ENCODE peak calls at places on chromosomes 5 and 9, in nine cellular contexts. A is ascending aorta, X is fibroblast of lung, H is HepG2, C is OCI-LY7, E is A549, L is mesenchymal stem cell, U is Caco-2, Y is HCT116. G is an unnamed sample.

GRCh38 chr5:73892806-73893205 is 266.8 kb downstream of the ARHGEF28 start:
- DNase-seq in E (no peak), C (no peak), Y (no peak), X (peak; percentile 95), U (no peak), L (peak; percentile 69), A (no peak), H (no peak), G (no peak)

GRCh38 chr5:150120617-150121447 is 34.5 kb upstream of the CSF1R start:
- DNase-seq in X (no peak), A (peak; percentile 60), Y (no peak), U (no peak), C (no peak), E (no peak), H (no peak), L (no peak), G (no peak)

GRCh38 chr9:107249665-107250285 is 33.3 kb upstream of the RAD23B start:
- DNase-seq in A (no peak), E (no peak), Y (no peak), H (no peak), C (no peak), U (no peak), L (no peak), X (no peak), G (no peak)

GRCh38 chr9:79026311-79026710 is 545.5 kb upstream of the TLE4 start:
- DNase-seq in H (no peak), Y (no peak), U (no peak), E (no peak), C (no peak), A (no peak), L (no peak), X (peak; percentile 34), G (no peak)

GRCh38 chr9:106799146-106799545 is 63.8 kb upstream of the ZNF462 start:
- DNase-seq in E (peak; percentile 3), A (no peak), U (peak; percentile 29), X (peak; percentile 92), C (no peak), H (peak; percentile 2), Y (no peak), L (peak; percentile 60), G (no peak)

GRCh38 chr5:116658830-116659229 is 84.2 kb upstream of the SEMA6A start:
- DNase-seq in E (no peak), H (no peak), A (no peak), X (no peak), U (no peak), Y (no peak), L (no peak), C (no peak), G (no peak)

GRCh38 chr5:29367176-29367833 is 1826.2 kb upstream of the CDH6 start:
- DNase-seq in H (peak; percentile 12), A (no peak), Y (no peak), L (no peak), C (no peak), X (no peak), E (peak; percentile 3), U (peak; percentile 18), G (no peak)

GRCh38 chr9:4837126-4837767 is 44.5 kb downstream of the RCL1 start:
- DNase-seq in A (no peak), L (peak; percentile 64), H (peak; percentile 30), X (peak; percentile 62), Y (no peak), U (no peak), C (no peak), E (no peak), G (no peak)

GRCh38 chr5:14153932-14154646 is 10.9 kb downstream of the TRIO start:
- DNase-seq in A (peak; percentile 91), E (peak; percentile 57), H (no peak), U (no peak), Y (no peak), C (no peak), L (peak; percentile 91), X (peak; percentile 91), G (no peak)

GRCh38 chr9:20684865-20685696 is 1.0 kb downstream of the FOCAD start:
- DNase-seq in E (peak; percentile 33), A (no peak), X (peak; percentile 73), Y (no peak), C (no peak), U (no peak), H (no peak), L (peak; percentile 76), G (no peak)

GRCh38 chr5:168104811-168105481 is 186.5 kb upstream of the WWC1 start:
- DNase-seq in X (peak; percentile 33), Y (no peak), L (no peak), E (no peak), H (no peak), A (no peak), U (no peak), C (no peak), G (no peak)

GRCh38 chr5:7876867-7877266 is 7.9 kb downstream of the MTRR start:
- DNase-seq in H (no peak), L (peak; percentile 34), Y (no peak), A (no peak), U (no peak), C (no peak), E (no peak), X (peak; percentile 71), G (no peak)

GRCh38 chr5:132492386-132492785 is 1.8 kb upstream of the IRF1 start:
- DNase-seq in X (peak; percentile 25), H (no peak), C (no peak), L (peak; percentile 35), U (no peak), Y (no peak), A (no peak), E (no peak), G (no peak)

GRCh38 chr9:95182854-95183563 is 134.5 kb downstream of the FANCC start:
- DNase-seq in C (no peak), L (no peak), U (no peak), Y (no peak), A (no peak), H (peak; percentile 22), X (no peak), E (peak; percentile 7), G (no peak)
- H3K4me1 ChIP-seq in C (no peaks in the 10 kb centered on the region), L (peaks cover 4% of the 10 kb centered on the region), U (no peaks in the 10 kb centered on the region), Y (no peaks in the 10 kb centered on the region), A (no peaks in the 10 kb centered on the region), H (no peaks in the 10 kb centered on the region), X (no peaks in the 10 kb centered on the region), E (no peaks in the 10 kb centered on the region), G (no peaks in the 10 kb centered on the region)

DNA sequence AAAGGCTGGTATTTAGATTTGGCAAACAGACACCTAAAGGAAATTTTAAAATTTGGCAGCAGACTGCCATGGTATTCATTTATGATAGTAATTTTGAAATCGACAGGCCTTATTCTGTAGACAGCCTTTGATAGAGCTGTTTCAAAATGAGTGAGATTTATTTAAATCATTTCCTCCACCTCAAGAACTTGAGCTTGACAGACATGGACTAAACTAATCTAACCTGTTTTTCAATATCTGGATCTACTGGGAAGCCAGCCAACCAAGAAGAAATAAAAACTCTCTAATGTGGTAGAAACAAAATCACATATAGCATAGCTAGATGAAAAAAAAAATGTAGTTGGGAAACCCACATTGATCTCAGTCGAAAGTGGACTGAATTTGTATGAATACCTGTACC is 56.9 kb upstream of the RASA1 start:
- DNase-seq in L (no peak), E (no peak), X (no peak), A (no peak), U (no peak), Y (peak; percentile 15), C (no peak), H (no peak), G (no peak)
- H3K4me3 ChIP-seq in L (no peak overlapping the region), E (no peak overlapping the region), X (no peak overlapping the region), A (no peak overlapping the region), U (no peak overlapping the region), Y (no peak overlapping the region), C (no peak overlapping the region), H (no peak overlapping the region), G (no peak overlapping the region)

GRCh38 chr9:40928803-40929487 is 199.5 kb downstream of the FOXD4L6 start:
- DNase-seq in E (no peak), Y (no peak), L (no peak), C (no peak), A (no peak), U (no peak), X (no peak), H (no peak), G (no peak)

GRCh38 chr9:40927851-40928802 is 200.4 kb downstream of the FOXD4L6 start:
- DNase-seq in U (no peak), C (no peak), L (no peak), X (no peak), Y (no peak), E (no peak), H (no peak), A (no peak), G (no peak)

GRCh38 chr9:40925149-40925548 is 203.3 kb downstream of the FOXD4L6 start:
- DNase-seq in L (no peak), C (no peak), U (no peak), A (no peak), H (no peak), X (no peak), E (no peak), Y (no peak), G (no peak)

GRCh38 chr9:40926404-40927259 is 201.8 kb downstream of the FOXD4L6 start:
- DNase-seq in A (no peak), E (no peak), U (no peak), C (no peak), L (no peak), X (no peak), Y (no peak), H (no peak), G (no peak)

DNA sequence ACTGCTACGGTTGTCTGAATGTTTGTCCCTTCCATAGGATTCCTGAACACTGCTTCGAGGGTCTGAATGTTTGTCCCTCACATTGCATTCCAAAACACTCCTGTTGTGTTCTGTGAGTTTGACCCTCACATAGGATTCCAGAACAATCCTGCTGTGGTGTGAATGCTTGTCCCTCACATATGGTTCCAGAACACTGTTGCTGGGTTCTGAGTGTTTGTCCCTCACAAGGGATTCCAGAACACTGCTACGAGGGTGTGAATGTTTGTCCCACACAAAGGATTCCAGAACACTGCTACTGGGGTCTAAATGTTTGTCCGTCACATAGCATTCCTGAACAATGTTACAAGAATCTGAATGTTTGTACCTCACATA is 201.2 kb downstream of the FOXD4L6 start:
- DNase-seq in C (no peak), E (no peak), L (no peak), X (no peak), Y (no peak), A (no peak), U (no peak), H (no peak), G (no peak)
- H3K9me3 ChIP-seq in C (no peaks in the 10 kb centered on the region), E (peaks cover 83% of the 10 kb centered on the region), L (peaks cover 74% of the 10 kb centered on the region), X (no peaks in the 10 kb centered on the region), Y (no peaks in the 10 kb centered on the region), A (peaks cover 98% of the 10 kb centered on the region), U (no peaks in the 10 kb centered on the region), H (peaks cover 6% of the 10 kb centered on the region), G (peaks cover 7% of the 10 kb centered on the region)

DNA sequence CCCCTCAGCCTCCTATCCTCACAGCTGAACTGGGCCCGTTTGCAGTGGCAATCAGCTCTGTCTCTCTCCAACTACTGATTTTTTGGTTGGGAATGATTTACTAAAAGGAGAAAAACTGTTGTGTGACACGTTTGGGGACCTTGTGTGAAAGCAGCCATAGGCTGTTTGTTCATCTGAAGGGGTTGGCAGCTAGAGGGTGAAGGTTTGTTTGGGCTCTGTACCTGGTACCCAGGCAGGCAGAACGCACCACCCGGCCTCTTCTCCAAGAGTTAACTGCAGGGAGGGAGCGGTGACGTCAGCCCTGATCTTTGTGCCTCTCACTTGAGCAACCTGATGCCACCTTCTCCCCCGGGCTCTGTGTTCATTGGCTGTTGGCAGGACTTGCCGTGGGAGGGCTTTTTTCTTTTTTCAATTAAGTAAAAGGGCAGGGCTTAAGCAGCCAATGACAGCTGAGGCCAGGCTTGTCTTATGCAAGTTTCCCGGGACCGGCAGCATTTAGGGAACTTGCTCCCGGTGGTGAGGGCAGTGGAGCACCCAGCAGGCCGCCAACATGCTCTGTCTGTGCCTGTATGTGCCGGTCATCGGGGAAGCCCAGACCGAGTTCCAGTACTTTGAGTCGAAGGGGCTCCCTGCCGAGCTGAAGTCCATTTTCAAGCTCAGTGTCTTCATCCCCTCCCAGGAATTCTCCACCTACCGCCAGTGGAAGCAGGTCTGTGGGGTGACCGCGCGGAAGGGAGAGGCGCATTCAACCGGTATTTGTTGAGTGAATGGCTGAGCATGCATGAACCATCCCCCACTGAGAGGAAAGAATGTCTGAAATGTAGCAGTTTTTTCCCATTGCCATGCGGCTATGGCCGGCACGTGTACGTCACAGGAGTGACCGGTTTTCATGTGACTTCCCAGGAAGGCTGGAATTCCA is 29.3 kb downstream of the PTGES2 start:
- DNase-seq in A (peak; percentile 99), E (peak; percentile 93), U (peak; percentile 94), L (peak; percentile 98), C (no peak), X (peak; percentile 98), H (peak; percentile 98), Y (peak; percentile 92), G (peak; percentile 40)
- H3K4me1 ChIP-seq in A (peaks cover 38% of the 10 kb centered on the region), E (peaks cover 48% of the 10 kb centered on the region), U (peaks cover 34% of the 10 kb centered on the region), L (peaks cover 38% of the 10 kb centered on the region), C (peaks cover 17% of the 10 kb centered on the region), X (peaks cover 40% of the 10 kb centered on the region), H (peaks cover 85% of the 10 kb centered on the region), Y (peaks cover 32% of the 10 kb centered on the region), G (peaks cover 79% of the 10 kb centered on the region)

G was measured in CD4-positive, alpha-beta memory T cell.